ENCODE peak calls at places on chromosomes 3 and 15, in six cellular contexts. One of them, this sample, is unnamed.

GRCh38 chr15:59105839-59106238 is 893 bp downstream of the CCNB2 start:
- DNase-seq in PC-3: peak; percentile 37
- DNase-seq in AG04450: no peak
- DNase-seq in left lung: no peak
- DNase-seq in GM23338: peak; percentile 22
- DNase-seq in astrocyte of the spinal cord: no peak
- DNase-seq in this sample: no peak

GRCh38 chr3:53890726-53891499 is 746 bp downstream of the SELENOK start:
- DNase-seq in PC-3: peak; percentile 30
- DNase-seq in AG04450: no peak
- DNase-seq in left lung: no peak
- DNase-seq in GM23338: peak; percentile 69
- DNase-seq in astrocyte of the spinal cord: peak; percentile 33
- DNase-seq in this sample: peak; percentile 47

GRCh38 chr3:70342149-70342548 is 29.7 kb upstream of the MDFIC2 start:
- DNase-seq in PC-3: no peak
- DNase-seq in AG04450: no peak
- DNase-seq in left lung: no peak
- DNase-seq in GM23338: no peak
- DNase-seq in astrocyte of the spinal cord: no peak
- DNase-seq in this sample: no peak

GRCh38 chr15:25789206-25789605 is 73.9 kb downstream of the ATP10A start:
- DNase-seq in PC-3: no peak
- DNase-seq in AG04450: no peak
- DNase-seq in left lung: no peak
- DNase-seq in GM23338: no peak
- DNase-seq in astrocyte of the spinal cord: no peak
- DNase-seq in this sample: no peak

GRCh38 chr15:34644061-34644460 is 60.6 kb upstream of the GOLGA8B start:
- DNase-seq in PC-3: peak; percentile 5
- DNase-seq in AG04450: peak; percentile 84
- DNase-seq in left lung: no peak
- DNase-seq in GM23338: no peak
- DNase-seq in astrocyte of the spinal cord: peak; percentile 89
- DNase-seq in this sample: peak; percentile 71

GRCh38 chr3:173945801-173946200 is 548.3 kb downstream of the NLGN1 start:
- DNase-seq in PC-3: no peak
- DNase-seq in AG04450: no peak
- DNase-seq in left lung: no peak
- DNase-seq in GM23338: no peak
- DNase-seq in astrocyte of the spinal cord: no peak
- DNase-seq in this sample: no peak

GRCh38 chr15:64013179-64014043 is 32.9 kb downstream of the DAPK2 start:
- DNase-seq in PC-3: peak; percentile 40
- DNase-seq in AG04450: no peak
- DNase-seq in left lung: no peak
- DNase-seq in GM23338: no peak
- DNase-seq in astrocyte of the spinal cord: no peak
- DNase-seq in this sample: no peak

GRCh38 chr3:127673191-127674098 is 693 bp downstream of the ABTB1 start:
- DNase-seq in PC-3: peak; percentile 19
- DNase-seq in AG04450: no peak
- DNase-seq in left lung: peak; percentile 92
- DNase-seq in GM23338: peak; percentile 48
- DNase-seq in astrocyte of the spinal cord: peak; percentile 52
- DNase-seq in this sample: peak; percentile 56

GRCh38 chr15:41969851-41970431 is 2.4 kb downstream of the EHD4 start:
- DNase-seq in PC-3: peak; percentile 26
- DNase-seq in AG04450: no peak
- DNase-seq in left lung: no peak
- DNase-seq in GM23338: no peak
- DNase-seq in astrocyte of the spinal cord: no peak
- DNase-seq in this sample: no peak

GRCh38 chr3:46168583-46168982 is 39.5 kb downstream of the CCR1 start:
- DNase-seq in PC-3: no peak
- DNase-seq in AG04450: peak; percentile 2
- DNase-seq in left lung: no peak
- DNase-seq in GM23338: no peak
- DNase-seq in astrocyte of the spinal cord: peak; percentile 10
- DNase-seq in this sample: no peak

GRCh38 chr15:69820819-69821218 is 276.9 kb downstream of the TLE3 start:
- DNase-seq in PC-3: no peak
- DNase-seq in AG04450: no peak
- DNase-seq in left lung: no peak
- DNase-seq in GM23338: peak; percentile 77
- DNase-seq in astrocyte of the spinal cord: peak; percentile 82
- DNase-seq in this sample: no peak

GRCh38 chr3:142618917-142619401 is 22.8 kb downstream of the PLS1 start:
- DNase-seq in PC-3: peak; percentile 80
- DNase-seq in AG04450: no peak
- DNase-seq in left lung: no peak
- DNase-seq in GM23338: no peak
- DNase-seq in astrocyte of the spinal cord: peak; percentile 15
- DNase-seq in this sample: peak; percentile 13

GRCh38 chr3:69967156-69967555 is 32.4 kb upstream of the SAMMSON start:
- DNase-seq in PC-3: no peak
- DNase-seq in AG04450: no peak
- DNase-seq in left lung: no peak
- DNase-seq in GM23338: no peak
- DNase-seq in astrocyte of the spinal cord: no peak
- DNase-seq in this sample: no peak

GRCh38 chr3:8482960-8483665 is 18.5 kb upstream of the LMCD1 start:
- DNase-seq in PC-3: peak; percentile 97
- DNase-seq in AG04450: peak; percentile 90
- DNase-seq in left lung: no peak
- DNase-seq in GM23338: no peak
- DNase-seq in astrocyte of the spinal cord: peak; percentile 96
- DNase-seq in this sample: peak; percentile 96

GRCh38 chr3:13579089-13579488 is 30.2 kb downstream of the FBLN2 start:
- DNase-seq in PC-3: peak; percentile 16
- DNase-seq in AG04450: peak; percentile 49
- DNase-seq in left lung: no peak
- DNase-seq in GM23338: no peak
- DNase-seq in astrocyte of the spinal cord: peak; percentile 73
- DNase-seq in this sample: peak; percentile 72

GRCh38 chr15:56654216-56654615 is 79.1 kb downstream of the ZNF280D start:
- DNase-seq in PC-3: no peak
- DNase-seq in AG04450: no peak
- DNase-seq in left lung: no peak
- DNase-seq in GM23338: no peak
- DNase-seq in astrocyte of the spinal cord: no peak
- DNase-seq in this sample: no peak

GRCh38 chr3:113885050-113885449 is 46.5 kb downstream of the GRAMD1C start:
- DNase-seq in PC-3: no peak
- DNase-seq in AG04450: no peak
- DNase-seq in left lung: no peak
- DNase-seq in GM23338: no peak
- DNase-seq in astrocyte of the spinal cord: no peak
- DNase-seq in this sample: no peak

GRCh38 chr3:138984816-138985215 is 21.3 kb downstream of the PRR23A start:
- DNase-seq in PC-3: no peak
- DNase-seq in AG04450: no peak
- DNase-seq in left lung: no peak
- DNase-seq in GM23338: no peak
- DNase-seq in astrocyte of the spinal cord: no peak
- DNase-seq in this sample: no peak

GRCh38 chr3:41768363-41768762 is 193.5 kb downstream of the ULK4 start:
- DNase-seq in PC-3: no peak
- DNase-seq in AG04450: no peak
- DNase-seq in left lung: no peak
- DNase-seq in GM23338: no peak
- DNase-seq in astrocyte of the spinal cord: no peak
- DNase-seq in this sample: no peak

GRCh38 chr3:46978985-46979944 is at the start of gene NBEAL2:
- DNase-seq in PC-3: peak; percentile 94
- DNase-seq in AG04450: peak; percentile 64
- DNase-seq in left lung: peak; percentile 100
- DNase-seq in GM23338: peak; percentile 96
- DNase-seq in astrocyte of the spinal cord: peak; percentile 90
- DNase-seq in this sample: peak; percentile 92

GRCh38 chr3:41174703-41174964 is 24.7 kb upstream of the CTNNB1 start:
- DNase-seq in PC-3: no peak
- DNase-seq in AG04450: no peak
- DNase-seq in left lung: no peak
- DNase-seq in GM23338: no peak
- DNase-seq in astrocyte of the spinal cord: no peak
- DNase-seq in this sample: no peak

GRCh38 chr3:49787182-49787464 is 781 bp upstream of the IP6K1 start:
- DNase-seq in PC-3: no peak
- DNase-seq in AG04450: no peak
- DNase-seq in left lung: no peak
- DNase-seq in GM23338: no peak
- DNase-seq in astrocyte of the spinal cord: no peak
- DNase-seq in this sample: no peak

GRCh38 chr3:198113219-198114053 is 153.4 kb downstream of the LMLN start:
- DNase-seq in PC-3: no peak
- DNase-seq in AG04450: no peak
- DNase-seq in left lung: peak; percentile 90
- DNase-seq in GM23338: peak; percentile 56
- DNase-seq in astrocyte of the spinal cord: no peak
- DNase-seq in this sample: no peak

GRCh38 chr15:67066041-67067021 is 929 bp downstream of the SMAD3 start:
- DNase-seq in PC-3: no peak
- DNase-seq in AG04450: no peak
- DNase-seq in left lung: peak; percentile 83
- DNase-seq in GM23338: peak; percentile 67
- DNase-seq in astrocyte of the spinal cord: no peak
- DNase-seq in this sample: no peak

GRCh38 chr3:473284-473800 is 276.8 kb downstream of the CHL1 start:
- DNase-seq in PC-3: no peak
- DNase-seq in AG04450: no peak
- DNase-seq in left lung: no peak
- DNase-seq in GM23338: no peak
- DNase-seq in astrocyte of the spinal cord: no peak
- DNase-seq in this sample: no peak

GRCh38 chr15:76140069-76140454 is 80.3 kb downstream of the TMEM266 start:
- DNase-seq in PC-3: no peak
- DNase-seq in AG04450: no peak
- DNase-seq in left lung: no peak
- DNase-seq in GM23338: peak; percentile 74
- DNase-seq in astrocyte of the spinal cord: no peak
- DNase-seq in this sample: peak; percentile 58
- H3K4me3 ChIP-seq in PC-3: no peak overlapping the region
- H3K4me3 ChIP-seq in AG04450: no peak overlapping the region
- H3K4me3 ChIP-seq in left lung: no peak overlapping the region
- H3K4me3 ChIP-seq in GM23338: peak overlapping the region; percentile 24
- H3K4me3 ChIP-seq in astrocyte of the spinal cord: no peak overlapping the region
- H3K4me3 ChIP-seq in this sample: peak overlapping the region; percentile 12

DNA sequence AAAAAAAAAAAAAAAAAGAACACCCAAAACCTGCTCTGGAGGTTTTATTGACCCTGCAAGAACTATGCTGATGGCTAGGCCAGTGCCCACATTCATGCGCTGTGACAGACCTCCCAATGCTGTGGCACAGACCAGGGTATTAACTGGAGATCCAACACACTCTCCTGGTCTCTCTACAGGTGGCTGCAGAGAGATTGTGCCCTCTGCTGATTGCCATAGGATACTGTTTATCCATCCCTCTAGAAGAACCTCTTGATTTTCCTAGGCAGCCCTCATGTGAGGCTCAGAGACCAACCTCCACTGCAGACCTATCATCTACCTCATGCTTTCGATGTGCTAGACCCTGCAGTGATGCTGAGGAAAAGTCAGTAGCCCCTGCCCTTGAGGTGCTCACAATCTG is 125.5 kb upstream of the TRIM42 start:
- DNase-seq in PC-3: no peak
- DNase-seq in AG04450: no peak
- DNase-seq in left lung: no peak
- DNase-seq in GM23338: peak; percentile 12
- DNase-seq in astrocyte of the spinal cord: no peak
- DNase-seq in this sample: no peak
- TF ChIP-seq CTCF in PC-3: peak; percentile 9
- TF ChIP-seq CTCF in AG04450: no peak
- TF ChIP-seq CTCF in left lung: no peak
- TF ChIP-seq CTCF in GM23338: peak; percentile 68
- TF ChIP-seq CTCF in astrocyte of the spinal cord: no peak
- TF ChIP-seq CTCF in this sample: no peak

DNA sequence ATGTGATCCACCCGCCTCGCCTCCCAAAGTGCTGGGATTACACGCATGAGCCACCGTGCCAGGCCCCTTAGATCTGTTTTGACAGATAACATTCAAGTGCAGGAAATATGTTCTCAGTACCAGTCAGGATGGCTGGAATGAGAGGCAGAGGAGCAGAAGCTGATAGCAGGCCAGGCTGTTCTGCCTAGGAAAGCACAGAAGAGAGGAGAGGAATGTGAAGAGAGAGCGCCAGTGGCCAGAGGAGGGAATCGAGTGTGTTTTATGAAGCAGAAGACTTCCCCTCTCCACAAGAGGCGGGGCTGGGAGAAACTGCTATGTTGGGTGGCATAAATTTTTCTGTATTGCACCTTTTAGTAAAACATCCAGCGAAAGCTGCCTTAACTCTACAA is 32.0 kb upstream of the RYK start:
- DNase-seq in PC-3: no peak
- DNase-seq in AG04450: no peak
- DNase-seq in left lung: no peak
- DNase-seq in GM23338: no peak
- DNase-seq in astrocyte of the spinal cord: no peak
- DNase-seq in this sample: no peak
- H3K4me3 ChIP-seq in PC-3: no peak overlapping the region
- H3K4me3 ChIP-seq in AG04450: no peak overlapping the region
- H3K4me3 ChIP-seq in left lung: no peak overlapping the region
- H3K4me3 ChIP-seq in GM23338: no peak overlapping the region
- H3K4me3 ChIP-seq in astrocyte of the spinal cord: no peak overlapping the region
- H3K4me3 ChIP-seq in this sample: no peak overlapping the region

DNA sequence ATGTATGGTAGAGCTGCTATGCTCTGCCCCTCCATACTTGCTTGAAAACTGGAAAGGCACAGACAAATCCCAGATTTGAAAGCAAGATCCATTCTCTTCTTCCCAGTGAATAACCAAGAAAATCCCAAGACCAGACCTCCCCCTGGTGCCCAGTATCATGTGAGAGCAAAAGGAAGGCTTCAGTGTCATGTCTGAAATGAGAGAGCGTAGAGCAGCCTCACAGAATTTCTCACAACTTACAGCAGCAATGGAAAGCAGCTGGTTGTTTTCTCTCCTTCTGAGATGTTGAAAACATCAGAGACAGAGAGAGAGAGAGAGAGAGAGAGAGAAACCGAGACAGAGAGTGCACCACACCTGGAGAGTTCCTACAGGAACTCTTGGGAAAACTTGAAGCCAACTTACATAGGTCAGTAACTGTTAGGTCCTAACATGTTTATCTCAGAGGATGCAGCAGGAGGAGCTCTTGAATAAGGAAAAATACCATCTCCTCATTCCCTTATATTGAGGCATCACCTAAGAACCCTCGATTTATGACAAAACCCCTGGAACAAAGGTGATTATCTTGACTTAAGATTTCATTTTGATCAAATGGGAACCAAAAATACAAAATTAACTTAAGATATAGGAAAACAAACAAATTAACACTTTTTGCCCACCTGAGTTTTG is 273.3 kb downstream of the NSUN3 start:
- DNase-seq in PC-3: peak; percentile 81
- DNase-seq in AG04450: peak; percentile 26
- DNase-seq in left lung: no peak
- DNase-seq in GM23338: peak; percentile 83
- DNase-seq in astrocyte of the spinal cord: peak; percentile 76
- DNase-seq in this sample: peak; percentile 74
- TF ChIP-seq CTCF in PC-3: peak; percentile 81
- TF ChIP-seq CTCF in AG04450: peak; percentile 64
- TF ChIP-seq CTCF in left lung: peak; percentile 23
- TF ChIP-seq CTCF in GM23338: peak; percentile 77
- TF ChIP-seq CTCF in astrocyte of the spinal cord: peak; percentile 53
- TF ChIP-seq CTCF in this sample: peak; percentile 57

GRCh38 chr3:187319699-187320302 is 28.3 kb upstream of the MASP1 start:
- DNase-seq in PC-3: peak; percentile 77
- DNase-seq in AG04450: peak; percentile 34
- DNase-seq in left lung: no peak
- DNase-seq in GM23338: peak; percentile 90
- DNase-seq in astrocyte of the spinal cord: peak; percentile 58
- DNase-seq in this sample: peak; percentile 73
- H3K4me3 ChIP-seq in PC-3: peak overlapping the region; percentile 57
- H3K4me3 ChIP-seq in AG04450: no peak overlapping the region
- H3K4me3 ChIP-seq in left lung: no peak overlapping the region
- H3K4me3 ChIP-seq in GM23338: no peak overlapping the region
- H3K4me3 ChIP-seq in astrocyte of the spinal cord: no peak overlapping the region
- H3K4me3 ChIP-seq in this sample: no peak overlapping the region

This sample was measured in fibroblast of pulmonary artery.